ENCODE peak calls at places on chromosomes 7 and 10, in ten cellular contexts. C, Q, Z, A, O, G, S, F, B and E are unnamed samples.

GRCh38 chr7:127409629-127410028 is 17.1 kb upstream of the ZNF800 start:
- DNase-seq in C (no peak), Q (peak), Z (peak), A (no peak), O (no peak), G (no peak), S (no peak), F (no peak), B (no peak), E (no peak)

GRCh38 chr7:43078794-43079193 is 33.7 kb upstream of the HECW1 start:
- DNase-seq in C (no peak), Q (peak), Z (no peak), A (no peak), O (no peak), G (no peak), S (no peak), F (no peak), B (no peak), E (no peak)

GRCh38 chr7:30183712-30184372 is 49.1 kb downstream of the MTURN start:
- DNase-seq in C (no peak), Q (no peak), Z (no peak), A (no peak), O (no peak), G (no peak), S (no peak), F (no peak), B (no peak), E (no peak)

GRCh38 chr7:108211382-108212201 is 81.4 kb upstream of the LAMB4 start:
- DNase-seq in C (no peak), Q (peak), Z (no peak), A (no peak), O (no peak), G (peak), S (peak), F (peak), B (peak), E (no peak)

GRCh38 chr10:31140716-31141115 is 109.1 kb upstream of the ZNF438 start:
- DNase-seq in C (no peak), Q (no peak), Z (no peak), A (no peak), O (no peak), G (no peak), S (no peak), F (no peak), B (no peak), E (no peak)

GRCh38 chr10:24858908-24859270 is 93.5 kb downstream of the PRTFDC1 start:
- DNase-seq in C (no peak), Q (no peak), Z (no peak), A (no peak), O (no peak), G (no peak), S (no peak), F (no peak), B (no peak), E (no peak)

GRCh38 chr7:491958-492713 is 27.5 kb downstream of the PDGFA start:
- DNase-seq in C (no peak), Q (no peak), Z (no peak), A (no peak), O (no peak), G (no peak), S (no peak), F (no peak), B (no peak), E (no peak)

GRCh38 chr10:73800560-73801252 is 10.7 kb downstream of the NDST2 start:
- DNase-seq in C (no peak), Q (no peak), Z (no peak), A (no peak), O (no peak), G (no peak), S (no peak), F (no peak), B (no peak), E (no peak)

GRCh38 chr10:96765406-96766240 is 45.3 kb upstream of the PIK3AP1 start:
- DNase-seq in C (peak), Q (peak), Z (peak), A (peak), O (no peak), G (peak), S (peak), F (peak), B (peak), E (peak)

GRCh38 chr7:97024209-97025129 is at the start of gene DLX5:
- DNase-seq in C (peak), Q (peak), Z (no peak), A (peak), O (peak), G (no peak), S (peak), F (peak), B (no peak), E (peak)

GRCh38 chr7:97027427-97028234 is 3.0 kb upstream of the DLX5 start:
- DNase-seq in C (peak), Q (peak), Z (peak), A (peak), O (peak), G (peak), S (peak), F (peak), B (no peak), E (peak)

GRCh38 chr7:97025983-97026704 is 1.5 kb upstream of the DLX5 start:
- DNase-seq in C (peak), Q (peak), Z (peak), A (no peak), O (no peak), G (no peak), S (no peak), F (no peak), B (no peak), E (no peak)

GRCh38 chr7:97025130-97025499 is 484 bp upstream of the DLX5 start:
- DNase-seq in C (no peak), Q (no peak), Z (no peak), A (no peak), O (no peak), G (no peak), S (no peak), F (no peak), B (no peak), E (no peak)

GRCh38 chr7:97026705-97027426 is 2.2 kb upstream of the DLX5 start:
- DNase-seq in C (no peak), Q (no peak), Z (no peak), A (no peak), O (no peak), G (no peak), S (no peak), F (no peak), B (no peak), E (no peak)
- H3K4me3 ChIP-seq in C (no peak), Q (no peak), Z (peak), A (peak), O (no peak), G (peak), S (peak), F (no peak), B (no peak), E (peak)

GRCh38 chr7:128868624-128869137 is 6.0 kb downstream of the ATP6V1F start:
- DNase-seq in C (no peak), Q (no peak), Z (no peak), A (no peak), O (no peak), G (no peak), S (no peak), F (no peak), B (no peak), E (no peak)
- H3K4me3 ChIP-seq in C (no peak), Q (no peak), Z (peak), A (peak), O (no peak), G (peak), S (no peak), F (no peak), B (no peak), E (peak)

GRCh38 chr10:12960939-12961338 is 40.6 kb downstream of the CCDC3 start:
- DNase-seq in C (peak), Q (no peak), Z (no peak), A (no peak), O (peak), G (no peak), S (no peak), F (no peak), B (no peak), E (no peak)
- H3K4me3 ChIP-seq in C (no peak), Q (no peak), Z (no peak), A (no peak), O (no peak), G (no peak), S (no peak), F (no peak), B (no peak), E (no peak)

DNA sequence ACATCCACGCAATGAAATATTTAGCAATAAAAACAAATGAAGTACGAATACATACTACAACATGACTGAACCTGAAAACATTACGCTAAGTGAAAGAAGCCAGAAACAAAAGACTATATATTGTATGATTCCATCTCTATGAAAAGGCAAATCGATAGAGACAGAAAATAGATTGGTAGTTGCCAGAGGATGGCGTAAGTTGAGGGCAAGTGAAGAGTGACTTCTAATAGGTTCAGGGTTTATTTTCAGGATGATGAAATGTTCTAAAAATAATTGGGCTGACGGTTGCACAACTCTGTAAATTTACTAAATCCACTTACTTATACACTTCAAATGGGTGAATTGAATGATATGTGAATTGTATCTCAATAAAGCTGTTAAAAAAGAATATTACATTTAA is 39.5 kb upstream of the TECTB start:
- DNase-seq in C (no peak), Q (no peak), Z (no peak), A (no peak), O (no peak), G (no peak), S (no peak), F (no peak), B (no peak), E (no peak)
- H3K4me3 ChIP-seq in C (no peak), Q (no peak), Z (no peak), A (no peak), O (no peak), G (no peak), S (no peak), F (no peak), B (no peak), E (no peak)

GRCh38 chr10:63206997-63207952 is 74.1 kb downstream of the NRBF2 start:
- DNase-seq in C (no peak), Q (peak), Z (peak), A (peak), O (no peak), G (peak), S (peak), F (peak), B (peak), E (peak)
- H3K4me3 ChIP-seq in C (no peak), Q (no peak), Z (no peak), A (no peak), O (no peak), G (no peak), S (no peak), F (no peak), B (peak), E (no peak)

GRCh38 chr7:7315851-7316250 is 133.5 kb downstream of the C1GALT1 start:
- DNase-seq in C (no peak), Q (no peak), Z (no peak), A (no peak), O (no peak), G (no peak), S (no peak), F (no peak), B (no peak), E (no peak)

GRCh38 chr7:7317850-7318249 is 135.5 kb downstream of the C1GALT1 start:
- DNase-seq in C (no peak), Q (no peak), Z (no peak), A (no peak), O (no peak), G (no peak), S (no peak), F (no peak), B (no peak), E (no peak)

GRCh38 chr7:7323352-7323751 is 141.0 kb downstream of the C1GALT1 start:
- DNase-seq in C (no peak), Q (peak), Z (no peak), A (no peak), O (no peak), G (no peak), S (no peak), F (no peak), B (no peak), E (no peak)

GRCh38 chr7:7321681-7322080 is 139.3 kb downstream of the C1GALT1 start:
- DNase-seq in C (no peak), Q (no peak), Z (peak), A (no peak), O (no peak), G (no peak), S (peak), F (no peak), B (peak), E (peak)

DNA sequence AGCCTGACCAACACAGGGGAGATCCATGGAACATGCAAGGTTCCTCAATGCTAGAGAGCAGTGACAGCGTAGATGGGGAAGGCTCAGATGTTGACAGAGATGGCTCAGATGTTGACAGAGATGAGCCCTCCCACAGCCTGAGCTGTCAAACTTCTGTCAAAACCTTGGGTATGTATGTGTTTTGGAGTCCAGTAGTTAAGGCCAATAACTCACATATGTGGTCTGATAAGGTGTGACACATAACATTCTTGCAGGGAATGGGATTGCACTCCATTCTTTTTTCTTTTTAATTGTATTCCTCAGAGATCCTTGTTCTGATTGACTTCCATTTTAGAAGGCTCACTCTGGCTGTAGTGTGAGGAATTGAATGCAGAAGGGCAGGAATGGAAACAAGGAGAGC is 136.3 kb downstream of the C1GALT1 start:
- DNase-seq in C (no peak), Q (no peak), Z (no peak), A (no peak), O (no peak), G (no peak), S (no peak), F (no peak), B (no peak), E (no peak)
- H3K4me3 ChIP-seq in C (no peak), Q (no peak), Z (no peak), A (no peak), O (no peak), G (no peak), S (no peak), F (no peak), B (no peak), E (no peak)